ENCODE peak calls at places on chromosome 21, in four cellular contexts. I is AG04450, N is AG10803, R is testis. F is an unnamed sample.

GRCh38 chr21:34795152-34796141 is 126.7 kb downstream of the CLIC6 start:
- DNase-seq in I (no peak), N (peak), R (no peak), F (no peak)

GRCh38 chr21:36504067-36505058 is 24.4 kb upstream of the CLDN14 start:
- DNase-seq in I (peak), N (peak), R (peak), F (peak)

GRCh38 chr21:34845521-34846213 is 176.9 kb downstream of the CLIC6 start:
- DNase-seq in I (peak), N (no peak), R (no peak), F (peak)

GRCh38 chr21:45154511-45155508 is 80.4 kb downstream of the ADARB1 start:
- DNase-seq in I (no peak), N (peak), R (peak), F (peak)

GRCh38 chr21:35172231-35172630 is 123.1 kb upstream of the RUNX1 start:
- DNase-seq in I (no peak), N (no peak), R (no peak), F (peak)

GRCh38 chr21:14956826-14957225 is 108.0 kb downstream of the NRIP1 start:
- DNase-seq in I (peak), N (peak), R (no peak), F (no peak)

GRCh38 chr21:44876849-44877575 is 3.5 kb upstream of the PTTG1IP start:
- DNase-seq in I (no peak), N (no peak), R (no peak), F (no peak)

GRCh38 chr21:37380349-37381323 is 14.1 kb downstream of the DYRK1A start:
- DNase-seq in I (no peak), N (no peak), R (peak), F (no peak)

GRCh38 chr21:26118928-26119540 is 51.5 kb downstream of the APP start:
- DNase-seq in I (no peak), N (no peak), R (no peak), F (no peak)

GRCh38 chr21:32335601-32336575 is 37.2 kb downstream of the MRAP start:
- DNase-seq in I (no peak), N (peak), R (peak), F (no peak)

GRCh38 chr21:41759214-41759840 is 7.5 kb downstream of the RIPK4 start:
- DNase-seq in I (no peak), N (no peak), R (no peak), F (no peak)

GRCh38 chr21:37166733-37167132 is 93.7 kb downstream of the TTC3 start:
- DNase-seq in I (no peak), N (no peak), R (no peak), F (no peak)

GRCh38 chr21:44927587-44928461 is 7.1 kb upstream of the ITGB2 start:
- DNase-seq in I (no peak), N (peak), R (no peak), F (peak)

GRCh38 chr21:41559658-41560599 is 52.0 kb upstream of the TMPRSS2 start:
- DNase-seq in I (no peak), N (peak), R (no peak), F (peak)

GRCh38 chr21:17002628-17003027 is 510.2 kb upstream of the CXADR start:
- DNase-seq in I (no peak), N (no peak), R (no peak), F (no peak)

GRCh38 chr21:38380391-38381137 is 117.7 kb downstream of the ERG start:
- DNase-seq in I (no peak), N (no peak), R (no peak), F (no peak)

GRCh38 chr21:45041984-45042663 is 32.3 kb upstream of the ADARB1 start:
- DNase-seq in I (no peak), N (no peak), R (no peak), F (no peak)

GRCh38 chr21:35649186-35649585 is 411.1 kb downstream of the SETD4 start:
- DNase-seq in I (no peak), N (peak), R (no peak), F (no peak)

GRCh38 chr21:44909719-44910118 is 11.0 kb downstream of the ITGB2 start:
- DNase-seq in I (no peak), N (no peak), R (no peak), F (no peak)

GRCh38 chr21:38903578-38904193 is 98.0 kb downstream of the ETS2 start:
- DNase-seq in I (no peak), N (no peak), R (no peak), F (no peak)

GRCh38 chr21:36647279-36648093 is 51.4 kb upstream of the SIM2 start:
- DNase-seq in I (no peak), N (no peak), R (no peak), F (no peak)

GRCh38 chr21:15212214-15212613 is 147.4 kb upstream of the NRIP1 start:
- DNase-seq in I (no peak), N (no peak), R (no peak), F (no peak)

GRCh38 chr21:37220981-37221664 is 46.0 kb downstream of the VPS26C start:
- DNase-seq in I (peak), N (peak), R (peak), F (peak)

GRCh38 chr21:32131960-32132359 is 146.9 kb downstream of the MIS18A start:
- DNase-seq in I (no peak), N (peak), R (no peak), F (no peak)

GRCh38 chr21:39687069-39687468 is 57.9 kb upstream of the IGSF5 start:
- DNase-seq in I (no peak), N (no peak), R (no peak), F (no peak)

GRCh38 chr21:26674324-26674723 is 101.2 kb upstream of the CYYR1 start:
- DNase-seq in I (no peak), N (no peak), R (no peak), F (no peak)

GRCh38 chr21:18443085-18443484 is 39.5 kb upstream of the TMPRSS15 start:
- DNase-seq in I (no peak), N (no peak), R (no peak), F (no peak)

GRCh38 chr21:19507682-19508260 is 1104.2 kb upstream of the TMPRSS15 start:
- DNase-seq in I (no peak), N (no peak), R (no peak), F (no peak)

GRCh38 chr21:37373539-37373938 is 7.0 kb downstream of the DYRK1A start:
- DNase-seq in I (no peak), N (no peak), R (no peak), F (no peak)

GRCh38 chr21:31606081-31606874 is 53.2 kb upstream of the SOD1 start:
- DNase-seq in I (no peak), N (no peak), R (no peak), F (no peak)

GRCh38 chr21:31873696-31874599 is 1.1 kb downstream of the HUNK start:
- DNase-seq in I (no peak), N (peak), R (peak), F (peak)

GRCh38 chr21:38787461-38788274 is 18.1 kb upstream of the ETS2 start:
- DNase-seq in I (no peak), N (peak), R (no peak), F (peak)

GRCh38 chr21:15124731-15125130 is 59.9 kb upstream of the NRIP1 start:
- DNase-seq in I (no peak), N (no peak), R (no peak), F (no peak)

GRCh38 chr21:45108808-45109800 is 34.7 kb downstream of the ADARB1 start:
- DNase-seq in I (no peak), N (no peak), R (no peak), F (peak)

GRCh38 chr21:37862536-37862935 is 53.7 kb downstream of the KCNJ6 start:
- DNase-seq in I (no peak), N (no peak), R (no peak), F (no peak)

GRCh38 chr21:16079830-16080229 is 350.0 kb downstream of the USP25 start:
- DNase-seq in I (no peak), N (peak), R (no peak), F (no peak)

GRCh38 chr21:46286668-46286982 is 483 bp downstream of the YBEY start:
- DNase-seq in I (no peak), N (no peak), R (no peak), F (no peak)

GRCh38 chr21:46287541-46287940 is 1.4 kb downstream of the YBEY start:
- DNase-seq in I (no peak), N (no peak), R (no peak), F (no peak)

GRCh38 chr21:46285206-46285661 is at the start of gene MCM3AP:
- DNase-seq in I (no peak), N (no peak), R (no peak), F (no peak)

GRCh38 chr21:46284722-46285121 is 689 bp downstream of the MCM3AP start:
- DNase-seq in I (no peak), N (no peak), R (no peak), F (no peak)

DNA sequence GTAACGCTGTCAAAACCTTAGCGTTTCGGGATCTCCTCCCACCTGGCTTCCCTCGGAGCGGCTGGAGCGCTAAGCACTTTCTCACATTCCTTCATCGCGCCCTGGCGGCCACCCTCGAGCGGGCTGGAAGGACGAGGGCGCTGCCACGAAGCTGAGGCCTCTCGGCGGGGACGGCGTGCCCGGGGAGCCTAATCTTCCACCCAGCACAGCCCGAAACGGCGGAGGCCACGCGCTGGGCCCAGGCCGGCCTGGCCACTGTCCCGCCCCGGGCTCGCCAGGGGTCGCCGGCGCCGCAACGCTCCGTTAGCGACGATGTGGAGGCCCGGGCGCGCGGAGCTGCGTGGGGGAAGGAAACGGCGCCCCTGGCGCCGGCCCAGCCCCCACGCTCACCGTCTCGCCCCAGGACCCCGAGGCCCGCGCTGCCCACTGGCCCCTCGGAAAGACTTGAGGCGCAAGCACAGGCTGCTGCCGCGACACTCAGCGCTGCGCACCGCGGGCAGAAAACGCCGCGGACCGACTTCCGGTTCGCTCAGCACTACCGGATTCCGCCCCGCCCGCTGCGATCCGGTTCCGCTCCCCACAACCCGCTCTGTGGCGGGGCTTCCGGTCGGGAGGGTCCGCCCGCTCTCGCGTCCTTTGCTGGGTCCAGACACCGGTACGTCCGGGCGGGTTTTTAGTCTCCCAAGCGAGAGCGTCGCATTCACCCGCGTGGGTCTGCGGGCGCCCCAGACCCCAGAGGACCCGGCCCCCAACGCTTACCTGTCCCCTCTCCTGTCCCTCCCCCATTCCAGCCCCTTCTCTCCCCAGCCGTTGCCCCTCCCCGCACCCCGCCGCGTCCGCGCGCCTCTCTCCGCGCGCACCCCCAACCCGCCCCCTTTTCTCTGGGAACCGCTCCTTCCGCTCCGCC is at the start of gene YBEY:
- DNase-seq in I (peak), N (peak), R (peak), F (peak)
- TF ChIP-seq CTCF in I (peak), N (peak), R (peak), F (peak)

DNA sequence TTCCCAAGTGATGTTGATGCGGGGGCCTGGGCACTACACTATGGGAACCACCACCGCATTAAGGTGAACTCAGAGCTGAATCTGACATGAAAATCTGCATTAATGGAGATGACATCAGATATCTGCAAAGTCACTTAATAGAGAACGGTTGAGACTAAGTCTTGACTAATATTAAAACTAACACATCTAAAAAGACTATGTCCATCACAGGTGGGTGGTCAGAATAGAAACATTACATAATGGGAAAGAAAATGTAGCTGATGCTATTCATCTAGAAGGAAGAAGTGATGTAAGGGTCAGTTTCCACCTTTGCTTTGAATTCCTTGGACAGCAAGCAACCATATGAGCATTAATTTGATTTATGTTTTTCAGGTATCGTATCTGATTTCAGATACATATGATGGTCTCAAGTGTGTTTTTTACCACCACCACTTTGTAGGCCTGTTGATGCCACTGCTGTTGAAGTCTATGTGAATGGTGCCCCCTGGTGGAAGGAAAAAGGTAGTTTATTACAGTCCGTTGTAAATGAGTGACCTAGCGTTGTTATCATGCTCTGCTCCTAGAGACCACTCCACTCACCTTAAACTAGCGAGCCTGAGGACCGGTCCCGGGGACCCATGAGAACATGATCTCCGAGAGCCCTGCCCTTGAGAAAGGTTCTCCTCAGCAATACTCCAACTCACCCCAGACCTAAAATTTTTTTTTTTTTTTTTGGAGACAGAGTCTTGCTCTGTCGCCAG is 73.5 kb downstream of the BACH1 start:
- DNase-seq in I (peak), N (peak), R (peak), F (peak)
- TF ChIP-seq CTCF in I (peak), N (peak), R (peak), F (peak)

GRCh38 chr21:23401278-23401677 is 2206.0 kb downstream of the MRPL39 start:
- DNase-seq in I (no peak), N (no peak), R (no peak), F (no peak)
- TF ChIP-seq CTCF in I (no peak), N (no peak), R (peak), F (peak)

GRCh38 chr21:42892931-42893660 is at the start of gene NDUFV3:
- DNase-seq in I (peak), N (peak), R (peak), F (peak)
- TF ChIP-seq CTCF in I (no peak), N (no peak), R (no peak), F (no peak)

GRCh38 chr21:23130308-23130707 is 2132.1 kb downstream of the NCAM2 start:
- DNase-seq in I (no peak), N (no peak), R (no peak), F (no peak)
- TF ChIP-seq CTCF in I (no peak), N (no peak), R (no peak), F (no peak)